ENCODE peak calls at places on chromosome 11, in four cellular contexts. H is adrenal gland, W is H54, U is K562. C is an unnamed sample.

GRCh38 chr11:65452806-65453490 is 30.4 kb downstream of the NEAT1 start:
- DNase-seq in H (no peak), W (peak; percentile 61), U (no peak), C (no peak)

GRCh38 chr11:11681536-11681935 is 59.7 kb upstream of the GALNT18 start:
- DNase-seq in W (no peak), H (no peak), U (no peak), C (no peak)

GRCh38 chr11:133015457-133015856 is 516.8 kb downstream of the OPCML start:
- DNase-seq in W (no peak), H (no peak), U (no peak), C (no peak)

GRCh38 chr11:60948251-60948650 is 3.7 kb downstream of the SLC15A3 start:
- DNase-seq in W (no peak), U (no peak), H (no peak), C (no peak)

GRCh38 chr11:114610984-114611944 is 15.7 kb upstream of the NXPE4 start:
- DNase-seq in U (no peak), W (no peak), H (no peak), C (peak; percentile 7)

GRCh38 chr11:1153105-1153950 is 4.4 kb upstream of the MUC5AC start:
- DNase-seq in U (no peak), W (no peak), H (peak; percentile 20), C (no peak)

GRCh38 chr11:118415739-118416068 is 14.3 kb downstream of the ATP5MG start:
- DNase-seq in H (peak; percentile 59), W (no peak), U (peak; percentile 94), C (peak; percentile 96)

GRCh38 chr11:81237139-81237538 is 1496.5 kb downstream of the FAM181B start:
- DNase-seq in U (peak; percentile 12), W (no peak), H (peak; percentile 22), C (peak; percentile 43)

GRCh38 chr11:112881461-112881860 is 79.8 kb upstream of the NCAM1 start:
- DNase-seq in H (peak; percentile 79), U (peak; percentile 20), W (peak; percentile 56), C (no peak)

GRCh38 chr11:58922475-58922874 is 16.8 kb upstream of the GLYATL1 start:
- DNase-seq in H (no peak), U (no peak), W (no peak), C (no peak)

GRCh38 chr11:96293583-96293982 is 49.4 kb downstream of the MAML2 start:
- DNase-seq in H (no peak), W (no peak), U (no peak), C (no peak)

GRCh38 chr11:67448220-67448609 is 4.3 kb downstream of the GPR152 start:
- DNase-seq in W (no peak), H (no peak), U (no peak), C (no peak)

GRCh38 chr11:104973616-104974015 is 5.2 kb upstream of the CASP4 start:
- DNase-seq in U (no peak), W (no peak), H (no peak), C (no peak)

GRCh38 chr11:79617561-79617960 is 176.7 kb upstream of the TENM4 start:
- DNase-seq in W (no peak), H (no peak), U (no peak), C (no peak)

GRCh38 chr11:32931605-32932004 is 39.0 kb downstream of the QSER1 start:
- DNase-seq in U (peak; percentile 32), W (no peak), H (no peak), C (peak; percentile 64)

GRCh38 chr11:111976614-111977140 is 39.5 kb downstream of the DIXDC1 start:
- DNase-seq in W (no peak), H (peak; percentile 39), U (no peak), C (no peak)

GRCh38 chr11:78418584-78419211 is 1.1 kb upstream of the GAB2 start:
- DNase-seq in U (no peak), W (no peak), H (no peak), C (no peak)

GRCh38 chr11:78415338-78415737 is 2.3 kb downstream of the GAB2 start:
- DNase-seq in U (peak; percentile 50), W (no peak), H (no peak), C (no peak)

GRCh38 chr11:78417888-78418583 is 416 bp upstream of the GAB2 start:
- DNase-seq in U (peak; percentile 91), W (peak; percentile 83), H (peak; percentile 83), C (peak; percentile 81)

GRCh38 chr11:78416285-78417174 is 1.1 kb downstream of the GAB2 start:
- DNase-seq in U (peak; percentile 91), H (peak; percentile 90), W (peak; percentile 94), C (peak; percentile 81)

DNA sequence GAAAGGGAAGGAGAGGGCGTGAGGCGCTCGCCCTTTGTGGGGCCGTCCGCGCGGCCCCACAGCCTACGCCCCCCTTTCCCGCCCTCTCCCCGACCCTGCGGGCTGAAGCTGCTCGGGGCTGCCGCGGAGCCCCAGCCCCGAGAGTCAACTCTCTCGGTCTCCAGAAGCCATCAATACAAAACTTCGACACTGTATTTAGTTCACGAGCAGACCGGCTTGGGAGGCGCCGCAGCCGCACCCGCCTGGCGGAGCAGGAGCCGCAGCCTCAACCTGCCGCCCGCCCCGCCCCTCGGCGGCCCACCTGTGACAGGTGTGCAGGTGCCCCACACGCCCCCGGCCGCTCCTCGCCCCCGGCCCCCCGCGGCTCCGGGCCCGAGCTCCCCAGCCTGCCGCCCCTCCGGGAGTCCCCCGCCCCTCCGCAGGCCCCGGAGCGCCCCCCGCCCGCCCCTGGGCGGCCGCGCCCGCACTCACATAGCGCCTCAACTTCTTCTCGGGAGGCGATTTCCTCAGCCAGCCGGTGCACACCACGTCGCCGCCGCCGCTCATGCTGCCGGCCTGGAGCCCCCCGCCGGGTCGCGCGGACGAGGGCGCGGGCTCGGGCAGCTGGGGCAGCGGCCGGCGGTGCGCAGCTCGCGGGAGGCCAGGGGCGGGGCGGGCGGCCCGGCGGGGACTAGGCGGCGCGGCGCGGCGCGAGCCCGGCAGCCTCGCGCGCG is at the start of gene GAB2:
- DNase-seq in W (no peak), H (peak; percentile 57), U (no peak), C (no peak)
- TF ChIP-seq POLR2A in W (peak; percentile 0), H (peak; percentile 90), U (no peak), C (no peak)

DNA sequence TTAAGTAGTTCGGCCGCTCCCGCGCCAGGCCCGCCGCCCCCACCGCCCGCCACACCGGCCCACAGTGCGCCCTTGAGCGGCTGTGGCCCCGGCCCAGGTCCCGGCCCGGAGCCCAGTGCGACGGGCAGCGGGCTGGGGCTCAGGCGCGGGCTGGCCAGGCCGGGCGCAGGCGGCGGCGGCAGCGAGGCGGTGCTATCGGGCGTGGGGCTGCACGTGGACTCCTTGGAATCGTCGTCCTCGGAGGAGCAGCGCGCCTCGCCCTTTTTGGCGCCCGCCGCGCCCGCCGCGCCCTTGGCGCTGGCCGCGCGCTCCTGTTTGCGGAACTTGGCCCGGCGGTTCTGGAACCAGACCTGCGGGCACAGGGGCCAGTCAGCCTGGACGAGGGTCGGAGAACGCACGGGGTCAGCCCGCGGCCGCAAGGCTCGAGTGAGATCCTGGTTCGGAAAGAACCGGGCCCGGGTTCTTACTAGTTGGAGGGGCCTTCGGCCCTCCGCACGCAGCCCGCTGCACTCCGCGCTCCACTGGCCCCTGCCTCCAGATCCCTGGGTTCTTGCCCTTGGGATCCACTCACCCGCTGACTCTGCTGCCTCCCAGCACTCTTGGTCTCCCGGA is 4.0 kb downstream of the PHOX2A start:
- DNase-seq in W (no peak), H (no peak), U (no peak), C (peak; percentile 70)
- TF ChIP-seq POLR2A in W (no peak), H (no peak), U (no peak), C (no peak)

GRCh38 chr11:2233693-2234455 is 36.5 kb downstream of the ASCL2 start:
- DNase-seq in U (no peak), W (no peak), H (no peak), C (no peak)

GRCh38 chr11:2229713-2230297 is 40.6 kb downstream of the ASCL2 start:
- DNase-seq in U (no peak), H (no peak), W (no peak), C (no peak)

GRCh38 chr11:2237457-2238238 is 32.7 kb downstream of the ASCL2 start:
- DNase-seq in H (no peak), W (no peak), U (no peak), C (no peak)

GRCh38 chr11:2235588-2236326 is 34.6 kb downstream of the ASCL2 start:
- DNase-seq in H (no peak), W (no peak), U (no peak), C (no peak)

GRCh38 chr11:2234963-2235362 is 35.4 kb downstream of the ASCL2 start:
- DNase-seq in H (no peak), U (no peak), W (no peak), C (no peak)
- TF ChIP-seq POLR2A in H (no peak), U (no peak), W (no peak), C (no peak)

DNA sequence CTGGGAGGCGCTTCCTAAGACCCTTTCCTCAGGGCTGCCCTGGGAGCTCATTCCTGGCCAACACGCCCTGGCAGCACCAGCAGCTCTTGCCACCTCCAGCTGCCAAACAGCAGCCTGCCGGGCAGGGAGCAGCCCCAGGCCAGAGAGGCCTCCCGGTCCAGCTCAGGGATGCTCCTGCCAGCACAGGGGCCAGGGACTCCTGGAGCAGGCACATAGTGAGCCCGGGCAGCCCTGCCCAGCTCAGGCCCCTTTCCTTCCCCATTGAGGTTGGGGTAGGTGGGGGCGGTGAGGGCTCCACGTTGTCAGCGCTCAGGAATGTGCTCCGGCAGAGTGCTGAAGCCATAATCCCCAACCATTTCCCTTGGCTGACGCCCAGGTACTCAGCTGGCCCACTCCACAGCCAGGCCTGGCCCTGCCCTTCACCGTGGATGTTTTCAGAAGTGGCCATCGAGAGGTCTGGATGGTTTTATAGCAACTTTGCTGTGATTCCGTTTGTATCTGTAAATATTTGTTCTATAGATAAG is 7.6 kb downstream of the SLC39A13 start:
- DNase-seq in U (no peak), H (no peak), W (peak; percentile 96), C (no peak)
- TF ChIP-seq POLR2A in U (peak; percentile 53), H (no peak), W (no peak), C (peak; percentile 29)

GRCh38 chr11:120912504-120912903 is 111.4 kb upstream of the TBCEL start:
- DNase-seq in W (peak; percentile 7), H (no peak), U (peak; percentile 26), C (peak; percentile 35)

GRCh38 chr11:120917536-120918239 is 106.2 kb upstream of the TBCEL start:
- DNase-seq in U (no peak), H (no peak), W (no peak), C (no peak)

GRCh38 chr11:120911943-120912342 is 112.0 kb upstream of the TBCEL start:
- DNase-seq in H (no peak), W (no peak), U (no peak), C (no peak)

GRCh38 chr11:120912915-120913314 is 111.0 kb upstream of the TBCEL start:
- DNase-seq in H (no peak), W (no peak), U (no peak), C (no peak)

GRCh38 chr11:120914021-120914420 is 109.9 kb upstream of the TBCEL start:
- DNase-seq in U (no peak), H (no peak), W (no peak), C (no peak)
- TF ChIP-seq POLR2A in U (no peak), H (no peak), W (no peak), C (no peak)

GRCh38 chr11:130214861-130215530 is 55.4 kb downstream of the ST14 start:
- DNase-seq in U (no peak), H (no peak), W (no peak), C (no peak)
- TF ChIP-seq POLR2A in U (no peak), H (no peak), W (no peak), C (no peak)